ENCODE peak calls at places on chromosomes 12 and 14, in eight cellular contexts. One of them, this sample, is unnamed.
A peak's percentile ranks its signal among the peaks of the same experiment; 100 is the strongest.

GRCh38 chr14:26984318-26985177 is 386.7 kb upstream of the NOVA1 start:
- DNase-seq in GM20000: no peak
- DNase-seq in heart left ventricle: peak; percentile 18
- DNase-seq in HFF-Myc: peak; percentile 27
- DNase-seq in MCF 10A: peak; percentile 71
- DNase-seq in progenitor cell of endocrine pancreas: peak; percentile 38
- DNase-seq in kidney: no peak
- DNase-seq in brain microvascular endothelial cell: peak; percentile 16
- DNase-seq in this sample: peak; percentile 51

GRCh38 chr12:49367381-49368239 is at the start of gene SPATS2:
- DNase-seq in kidney: peak; percentile 97
- DNase-seq in heart left ventricle: peak; percentile 94
- DNase-seq in progenitor cell of endocrine pancreas: no peak
- DNase-seq in GM20000: no peak
- DNase-seq in brain microvascular endothelial cell: peak; percentile 96
- DNase-seq in MCF 10A: peak; percentile 27
- DNase-seq in HFF-Myc: no peak
- DNase-seq in this sample: peak; percentile 93

GRCh38 chr12:107103516-107103915 is 10.2 kb upstream of the CRY1 start:
- DNase-seq in kidney: no peak
- DNase-seq in progenitor cell of endocrine pancreas: no peak
- DNase-seq in HFF-Myc: no peak
- DNase-seq in brain microvascular endothelial cell: no peak
- DNase-seq in GM20000: no peak
- DNase-seq in heart left ventricle: no peak
- DNase-seq in MCF 10A: no peak
- DNase-seq in this sample: no peak

GRCh38 chr12:56333197-56333678 is 562 bp downstream of the PAN2 start:
- DNase-seq in HFF-Myc: no peak
- DNase-seq in progenitor cell of endocrine pancreas: no peak
- DNase-seq in kidney: no peak
- DNase-seq in MCF 10A: no peak
- DNase-seq in GM20000: no peak
- DNase-seq in brain microvascular endothelial cell: no peak
- DNase-seq in heart left ventricle: no peak
- DNase-seq in this sample: no peak

GRCh38 chr14:53962954-53963490 is 6.4 kb upstream of the BMP4 start:
- DNase-seq in brain microvascular endothelial cell: no peak
- DNase-seq in MCF 10A: no peak
- DNase-seq in HFF-Myc: no peak
- DNase-seq in heart left ventricle: no peak
- DNase-seq in GM20000: no peak
- DNase-seq in kidney: no peak
- DNase-seq in progenitor cell of endocrine pancreas: no peak
- DNase-seq in this sample: no peak

GRCh38 chr12:48995061-48995879 is 3.9 kb downstream of the DDN start:
- DNase-seq in brain microvascular endothelial cell: peak; percentile 78
- DNase-seq in HFF-Myc: no peak
- DNase-seq in kidney: peak; percentile 91
- DNase-seq in MCF 10A: peak; percentile 80
- DNase-seq in heart left ventricle: peak; percentile 76
- DNase-seq in progenitor cell of endocrine pancreas: peak; percentile 75
- DNase-seq in GM20000: peak; percentile 89
- DNase-seq in this sample: peak; percentile 71

GRCh38 chr14:67420102-67420739 is 8.3 kb upstream of the PLEK2 start:
- DNase-seq in MCF 10A: no peak
- DNase-seq in GM20000: no peak
- DNase-seq in heart left ventricle: no peak
- DNase-seq in kidney: no peak
- DNase-seq in progenitor cell of endocrine pancreas: no peak
- DNase-seq in brain microvascular endothelial cell: no peak
- DNase-seq in HFF-Myc: no peak
- DNase-seq in this sample: peak; percentile 53

GRCh38 chr14:39175445-39176262 is 600 bp downstream of the PNN start:
- DNase-seq in HFF-Myc: no peak
- DNase-seq in brain microvascular endothelial cell: no peak
- DNase-seq in progenitor cell of endocrine pancreas: peak; percentile 49
- DNase-seq in MCF 10A: peak; percentile 27
- DNase-seq in GM20000: peak; percentile 15
- DNase-seq in heart left ventricle: no peak
- DNase-seq in kidney: no peak
- DNase-seq in this sample: peak; percentile 45

GRCh38 chr14:36941783-36942521 is 230.5 kb downstream of the SLC25A21 start:
- DNase-seq in progenitor cell of endocrine pancreas: peak; percentile 67
- DNase-seq in GM20000: peak; percentile 23
- DNase-seq in heart left ventricle: peak; percentile 34
- DNase-seq in kidney: peak; percentile 85
- DNase-seq in brain microvascular endothelial cell: peak; percentile 74
- DNase-seq in HFF-Myc: peak; percentile 25
- DNase-seq in MCF 10A: peak; percentile 78
- DNase-seq in this sample: peak; percentile 79

GRCh38 chr14:22378181-22378580 is 210.8 kb downstream of the DAD1 start:
- DNase-seq in kidney: no peak
- DNase-seq in heart left ventricle: no peak
- DNase-seq in brain microvascular endothelial cell: no peak
- DNase-seq in HFF-Myc: no peak
- DNase-seq in GM20000: no peak
- DNase-seq in MCF 10A: no peak
- DNase-seq in progenitor cell of endocrine pancreas: no peak
- DNase-seq in this sample: no peak

GRCh38 chr12:45183263-45183662 is 32.6 kb upstream of the ANO6 start:
- DNase-seq in kidney: no peak
- DNase-seq in MCF 10A: no peak
- DNase-seq in brain microvascular endothelial cell: no peak
- DNase-seq in heart left ventricle: no peak
- DNase-seq in HFF-Myc: no peak
- DNase-seq in GM20000: no peak
- DNase-seq in progenitor cell of endocrine pancreas: no peak
- DNase-seq in this sample: no peak
- TF ChIP-seq CTCF in kidney: peak; percentile 34
- TF ChIP-seq CTCF in MCF 10A: peak; percentile 49
- TF ChIP-seq CTCF in brain microvascular endothelial cell: peak; percentile 24
- TF ChIP-seq CTCF in heart left ventricle: peak; percentile 61
- TF ChIP-seq CTCF in HFF-Myc: peak; percentile 20
- TF ChIP-seq CTCF in GM20000: no peak
- TF ChIP-seq CTCF in progenitor cell of endocrine pancreas: peak; percentile 36
- TF ChIP-seq CTCF in this sample: peak; percentile 46

DNA sequence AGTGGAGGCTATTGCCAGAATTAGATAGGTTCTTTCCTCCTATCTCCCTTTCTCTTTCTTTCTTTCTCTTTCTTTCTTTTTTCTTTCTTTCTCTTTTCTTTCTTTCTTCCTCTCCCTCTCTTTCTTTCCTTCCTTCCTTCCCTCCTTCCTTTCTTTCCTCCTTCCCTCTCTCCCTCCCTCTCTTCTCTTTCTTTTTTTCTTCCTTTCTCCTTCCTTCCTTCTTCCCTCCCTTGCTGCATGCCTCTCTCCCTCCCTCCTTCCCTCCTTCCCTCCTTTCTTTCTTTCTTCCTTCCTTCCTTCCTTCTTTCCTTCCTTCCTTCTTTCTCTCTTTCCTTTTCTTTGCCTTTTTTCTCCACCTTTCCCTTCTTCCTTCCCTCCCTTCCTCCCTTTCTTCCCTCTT is 16.4 kb upstream of the MDGA2 start:
- DNase-seq in GM20000: no peak
- DNase-seq in heart left ventricle: no peak
- DNase-seq in kidney: no peak
- DNase-seq in HFF-Myc: no peak
- DNase-seq in brain microvascular endothelial cell: no peak
- DNase-seq in progenitor cell of endocrine pancreas: no peak
- DNase-seq in MCF 10A: no peak
- DNase-seq in this sample: no peak
- TF ChIP-seq CTCF in GM20000: no peak
- TF ChIP-seq CTCF in heart left ventricle: no peak
- TF ChIP-seq CTCF in kidney: no peak
- TF ChIP-seq CTCF in HFF-Myc: no peak
- TF ChIP-seq CTCF in brain microvascular endothelial cell: no peak
- TF ChIP-seq CTCF in progenitor cell of endocrine pancreas: no peak
- TF ChIP-seq CTCF in MCF 10A: no peak
- TF ChIP-seq CTCF in this sample: no peak

GRCh38 chr12:132422057-132423043 is 67.6 kb upstream of the FBRSL1 start:
- DNase-seq in HFF-Myc: no peak
- DNase-seq in kidney: no peak
- DNase-seq in brain microvascular endothelial cell: no peak
- DNase-seq in progenitor cell of endocrine pancreas: no peak
- DNase-seq in MCF 10A: no peak
- DNase-seq in heart left ventricle: no peak
- DNase-seq in GM20000: no peak
- DNase-seq in this sample: no peak
- TF ChIP-seq CTCF in HFF-Myc: no peak
- TF ChIP-seq CTCF in kidney: no peak
- TF ChIP-seq CTCF in brain microvascular endothelial cell: no peak
- TF ChIP-seq CTCF in progenitor cell of endocrine pancreas: peak; percentile 28
- TF ChIP-seq CTCF in MCF 10A: no peak
- TF ChIP-seq CTCF in heart left ventricle: no peak
- TF ChIP-seq CTCF in GM20000: no peak
- TF ChIP-seq CTCF in this sample: peak; percentile 12

DNA sequence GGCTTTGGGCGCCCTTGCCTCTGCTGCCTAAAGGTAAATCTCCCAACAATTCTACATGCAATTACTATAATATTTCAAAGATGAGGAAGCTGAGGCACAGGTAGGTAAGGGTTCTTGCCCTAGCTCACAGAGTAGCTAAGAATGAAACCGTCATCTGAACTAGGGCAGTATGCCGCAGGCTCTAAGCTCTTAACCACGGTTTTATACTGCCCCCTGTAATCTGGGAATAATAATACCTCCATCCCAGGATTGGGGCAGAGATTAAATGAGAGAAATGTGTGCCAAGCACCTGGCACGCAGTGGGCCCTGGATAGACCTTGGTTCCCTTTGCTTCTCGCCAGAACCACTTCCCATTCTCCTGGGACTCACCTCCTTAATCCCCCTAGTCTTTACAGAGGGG is 1.5 kb upstream of the HRK start:
- DNase-seq in HFF-Myc: no peak
- DNase-seq in brain microvascular endothelial cell: peak; percentile 22
- DNase-seq in progenitor cell of endocrine pancreas: no peak
- DNase-seq in GM20000: peak; percentile 49
- DNase-seq in heart left ventricle: no peak
- DNase-seq in kidney: no peak
- DNase-seq in MCF 10A: peak; percentile 66
- DNase-seq in this sample: no peak
- TF ChIP-seq CTCF in HFF-Myc: peak; percentile 40
- TF ChIP-seq CTCF in brain microvascular endothelial cell: peak; percentile 51
- TF ChIP-seq CTCF in progenitor cell of endocrine pancreas: no peak
- TF ChIP-seq CTCF in GM20000: no peak
- TF ChIP-seq CTCF in heart left ventricle: peak; percentile 41
- TF ChIP-seq CTCF in kidney: peak; percentile 19
- TF ChIP-seq CTCF in MCF 10A: no peak
- TF ChIP-seq CTCF in this sample: no peak

GRCh38 chr12:72453079-72453478 is 180.9 kb downstream of the TRHDE start:
- DNase-seq in GM20000: no peak
- DNase-seq in kidney: no peak
- DNase-seq in HFF-Myc: no peak
- DNase-seq in progenitor cell of endocrine pancreas: no peak
- DNase-seq in brain microvascular endothelial cell: no peak
- DNase-seq in MCF 10A: no peak
- DNase-seq in heart left ventricle: no peak
- DNase-seq in this sample: no peak
- TF ChIP-seq CTCF in GM20000: no peak
- TF ChIP-seq CTCF in kidney: no peak
- TF ChIP-seq CTCF in HFF-Myc: no peak
- TF ChIP-seq CTCF in progenitor cell of endocrine pancreas: no peak
- TF ChIP-seq CTCF in brain microvascular endothelial cell: no peak
- TF ChIP-seq CTCF in MCF 10A: no peak
- TF ChIP-seq CTCF in heart left ventricle: no peak
- TF ChIP-seq CTCF in this sample: no peak